ENCODE peak calls at places on chromosomes 3 and 15, in six cellular contexts. S is neural progenitor cell; N is AG04450; G is activated CD4-positive, alpha-beta T cell treated with anti-CD3 and anti-CD28 coated beads, Interleukin-2, amount 10 ng/mL, durations not matched to agents 7 days and 5 days; T is A549; D is LHCN-M2. W is an unnamed sample.

GRCh38 chr3:13073042-13073906 is at the start of gene IQSEC1:
- DNase-seq in G (peak), T (no peak), S (peak), D (no peak), N (no peak), W (peak)

GRCh38 chr15:90915216-90915807 is 12.2 kb downstream of the MAN2A2 start:
- DNase-seq in G (no peak), S (no peak), T (no peak), D (peak), N (no peak), W (no peak)

GRCh38 chr15:39075311-39075710 is 505.6 kb upstream of the THBS1 start:
- DNase-seq in G (no peak), T (no peak), D (no peak), S (no peak), N (no peak), W (no peak)

GRCh38 chr15:68843425-68844311 is 23.0 kb upstream of the ANP32A start:
- DNase-seq in S (peak), D (no peak), T (no peak), G (peak), N (no peak), W (no peak)

GRCh38 chr15:56249080-56249479 is 5.4 kb upstream of the RFX7 start:
- DNase-seq in T (peak), D (peak), N (no peak), G (no peak), S (peak), W (no peak)

GRCh38 chr3:141456328-141456689 is 30.5 kb upstream of the RASA2 start:
- DNase-seq in T (no peak), N (no peak), G (no peak), S (no peak), D (no peak), W (no peak)

GRCh38 chr3:185988080-185988815 is 50.4 kb upstream of the TRA2B start:
- DNase-seq in D (no peak), T (no peak), N (no peak), G (no peak), S (peak), W (no peak)

GRCh38 chr3:31762888-31763351 is 218.1 kb downstream of the OSBPL10 start:
- DNase-seq in T (no peak), D (no peak), N (no peak), G (no peak), S (peak), W (no peak)

GRCh38 chr3:144821583-144821982 is 850.0 kb downstream of the DIPK2A start:
- DNase-seq in T (no peak), S (no peak), G (no peak), N (no peak), D (peak), W (no peak)

W was measured in C1 segment of cervical spinal cord.